ENCODE peak calls at places on chromosome 11, in nine cellular contexts. T is astrocyte of the hippocampus; E is mesenchymal stem cell; Y is SHP77; M is HS-5; H is activated naive CD4-positive, alpha-beta T cell; Q is progenitor cell of endocrine pancreas; W is effector CD4-positive, alpha-beta T cell; X is MCF 10A. F is an unnamed sample.

GRCh38 chr11:101456812-101457211 is 127.0 kb downstream of the TRPC6 start:
- DNase-seq in E (peak; percentile 45), M (no peak), Q (no peak), H (no peak), W (no peak), X (no peak), T (peak; percentile 36), Y (no peak), F (no peak)

GRCh38 chr11:78418584-78419211 is 1.1 kb upstream of the GAB2 start:
- DNase-seq in Q (no peak), M (no peak), Y (no peak), W (no peak), T (no peak), X (no peak), H (no peak), E (no peak), F (no peak)

GRCh38 chr11:65419460-65419772 is 3.2 kb upstream of the NEAT1 start:
- DNase-seq in Y (no peak), E (no peak), M (no peak), W (no peak), Q (no peak), H (no peak), X (no peak), T (no peak), F (no peak)

GRCh38 chr11:89381094-89381493 is 110.1 kb downstream of the NOX4 start:
- DNase-seq in M (peak; percentile 88), W (no peak), H (no peak), T (peak; percentile 93), Y (no peak), Q (no peak), X (peak; percentile 78), E (peak; percentile 94), F (no peak)

GRCh38 chr11:129728571-129728970 is 87.1 kb upstream of the TMEM45B start:
- DNase-seq in T (no peak), M (no peak), W (no peak), E (no peak), Q (no peak), Y (peak; percentile 51), H (no peak), X (peak; percentile 55), F (no peak)

GRCh38 chr11:69140635-69141034 is 15.1 kb upstream of the SMIM38 start:
- DNase-seq in Y (no peak), W (no peak), M (no peak), Q (no peak), H (no peak), T (no peak), E (no peak), X (peak; percentile 55), F (no peak)

GRCh38 chr11:15911377-15912044 is 444.8 kb downstream of the SOX6 start:
- DNase-seq in Y (no peak), W (no peak), H (no peak), E (peak; percentile 84), T (peak; percentile 15), X (peak; percentile 92), Q (no peak), M (no peak), F (no peak)

GRCh38 chr11:8026982-8027381 is 39.8 kb downstream of the EIF3F start:
- DNase-seq in T (no peak), X (no peak), M (no peak), Q (no peak), W (no peak), Y (no peak), H (no peak), E (no peak), F (no peak)

GRCh38 chr11:112588252-112588668 is 327.6 kb upstream of the PLET1 start:
- DNase-seq in W (peak; percentile 18), H (peak; percentile 1), Q (peak; percentile 30), Y (peak; percentile 80), E (peak; percentile 88), X (peak; percentile 88), T (peak; percentile 93), M (peak; percentile 73), F (peak; percentile 81)

GRCh38 chr11:33310720-33311500 is 53.7 kb downstream of the HIPK3 start:
- DNase-seq in W (no peak), M (no peak), X (peak; percentile 20), Y (no peak), E (peak; percentile 22), T (peak; percentile 65), H (no peak), Q (no peak), F (no peak)

F was measured in Caco-2.